ENCODE peak calls at places on chromosomes 5 and 9, in eight cellular contexts. K, H, F, M, L, R, V and X are unnamed samples.

GRCh38 chr5:116942622-116943021 is 368.0 kb upstream of the SEMA6A start:
- DNase-seq in K (no peak), H (no peak), F (no peak), M (peak; percentile 22), L (no peak), R (no peak), V (no peak), X (no peak)

GRCh38 chr9:110072597-110073355 is 135.2 kb downstream of the C9orf152 start:
- DNase-seq in K (no peak), H (no peak), F (no peak), M (peak; percentile 55), L (no peak), R (no peak), V (no peak), X (no peak)

GRCh38 chr5:83567741-83568530 is 96.4 kb downstream of the VCAN start:
- DNase-seq in K (no peak), H (peak; percentile 16), F (no peak), M (peak; percentile 69), L (peak; percentile 81), R (no peak), V (no peak), X (no peak)

GRCh38 chr5:134053314-134053839 is 48.6 kb upstream of the VDAC1 start:
- DNase-seq in K (no peak), H (no peak), F (no peak), M (no peak), L (no peak), R (no peak), V (no peak), X (no peak)

GRCh38 chr9:137550958-137551655 is 572 bp upstream of the MRPL41 start:
- DNase-seq in K (no peak), H (no peak), F (peak; percentile 91), M (no peak), L (no peak), R (peak; percentile 44), V (no peak), X (peak; percentile 36)

GRCh38 chr5:138636401-138636944 is 61.3 kb upstream of the HSPA9 start:
- DNase-seq in K (no peak), H (no peak), F (no peak), M (peak; percentile 9), L (no peak), R (no peak), V (no peak), X (no peak)

GRCh38 chr9:31394040-31394473 is 990.4 kb upstream of the ACO1 start:
- DNase-seq in K (no peak), H (no peak), F (no peak), M (peak; percentile 77), L (no peak), R (no peak), V (no peak), X (no peak)

GRCh38 chr5:37886207-37886905 is 46.5 kb upstream of the GDNF start:
- DNase-seq in K (no peak), H (no peak), F (no peak), M (no peak), L (no peak), R (no peak), V (no peak), X (no peak)

GRCh38 chr5:71782393-71782770 is 63.3 kb downstream of the CARTPT start:
- DNase-seq in K (no peak), H (no peak), F (no peak), M (no peak), L (no peak), R (no peak), V (no peak), X (no peak)
- H3K4me3 ChIP-seq in K (no peak overlapping the region), H (no peak overlapping the region), F (no peak overlapping the region), M (no peak overlapping the region), L (no peak overlapping the region), R (no peak overlapping the region), V (no peak overlapping the region), X (no peak overlapping the region)

GRCh38 chr5:179802950-179803562 is 3.6 kb downstream of the MGAT4B start:
- DNase-seq in K (no peak), H (no peak), F (no peak), M (no peak), L (no peak), R (no peak), V (peak; percentile 18), X (no peak)

GRCh38 chr5:179804599-179804947 is 2.1 kb downstream of the MGAT4B start:
- DNase-seq in K (no peak), H (no peak), F (no peak), M (no peak), L (no peak), R (no peak), V (no peak), X (no peak)

GRCh38 chr5:179802207-179802883 is 4.3 kb downstream of the MGAT4B start:
- DNase-seq in K (no peak), H (no peak), F (no peak), M (peak; percentile 66), L (no peak), R (peak; percentile 15), V (peak; percentile 31), X (no peak)

GRCh38 chr5:179805070-179805528 is 1.6 kb downstream of the MGAT4B start:
- DNase-seq in K (peak; percentile 67), H (no peak), F (no peak), M (no peak), L (no peak), R (peak; percentile 14), V (peak; percentile 35), X (no peak)

GRCh38 chr5:179803651-179804598 is 2.7 kb downstream of the MGAT4B start:
- DNase-seq in K (no peak), H (no peak), F (peak; percentile 47), M (no peak), L (peak; percentile 48), R (no peak), V (peak; percentile 21), X (no peak)
- H3K4me3 ChIP-seq in K (no peak overlapping the region), H (no peak overlapping the region), F (peak overlapping the region; percentile 2), M (no peak overlapping the region), L (peak overlapping the region; percentile 22), R (no peak overlapping the region), V (no peak overlapping the region), X (no peak overlapping the region)

GRCh38 chr5:174424219-174425053 is 299.9 kb upstream of the MSX2 start:
- DNase-seq in K (no peak), H (no peak), F (no peak), M (no peak), L (no peak), R (no peak), V (no peak), X (no peak)

GRCh38 chr5:174426851-174427250 is 297.5 kb upstream of the MSX2 start:
- DNase-seq in K (no peak), H (no peak), F (no peak), M (no peak), L (no peak), R (no peak), V (no peak), X (no peak)

GRCh38 chr5:174425964-174426290 is 298.5 kb upstream of the MSX2 start:
- DNase-seq in K (no peak), H (no peak), F (no peak), M (no peak), L (no peak), R (no peak), V (no peak), X (no peak)

GRCh38 chr5:174426388-174426787 is 298.0 kb upstream of the MSX2 start:
- DNase-seq in K (no peak), H (no peak), F (no peak), M (no peak), L (no peak), R (no peak), V (no peak), X (no peak)

DNA sequence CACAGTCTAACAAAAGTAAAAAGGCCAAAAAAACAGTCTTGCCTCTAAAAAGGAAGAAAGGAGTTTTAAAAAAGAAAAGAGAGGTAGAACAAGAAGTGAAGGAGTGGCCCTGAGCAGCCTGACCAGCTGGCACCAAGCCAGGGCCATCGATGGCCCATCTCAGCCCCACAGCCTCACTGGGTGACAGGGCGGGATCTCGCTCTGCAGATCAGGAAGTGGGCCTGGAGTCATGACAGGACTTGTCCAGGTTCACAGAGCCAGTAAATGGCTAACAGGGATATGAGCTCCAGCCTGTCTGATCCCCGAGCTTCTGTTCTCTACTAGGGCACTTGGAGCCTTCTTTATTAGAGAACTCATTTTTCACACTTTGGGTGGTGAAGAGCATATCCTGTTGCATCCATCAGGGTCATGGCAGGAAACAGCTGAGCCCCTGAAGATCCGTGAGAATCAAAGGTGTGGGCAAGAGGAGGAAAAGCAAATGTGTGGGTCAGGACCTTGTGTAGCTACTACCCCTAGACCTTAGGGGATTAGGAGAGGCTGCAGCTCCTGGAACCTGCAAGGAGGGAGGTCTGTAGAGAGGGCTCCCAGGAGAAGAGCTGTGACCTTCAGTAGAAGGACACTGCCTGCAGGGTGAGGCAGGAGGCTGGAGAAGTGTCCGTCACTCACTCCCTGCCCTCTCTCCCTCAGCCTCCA is 299.0 kb upstream of the MSX2 start:
- DNase-seq in K (no peak), H (no peak), F (no peak), M (peak; percentile 60), L (no peak), R (no peak), V (no peak), X (peak; percentile 74)
- H3K4me3 ChIP-seq in K (no peak overlapping the region), H (no peak overlapping the region), F (no peak overlapping the region), M (no peak overlapping the region), L (no peak overlapping the region), R (no peak overlapping the region), V (no peak overlapping the region), X (no peak overlapping the region)

GRCh38 chr5:6732634-6733410 is 19.6 kb downstream of the TENT4A start:
- DNase-seq in K (peak; percentile 72), H (no peak), F (no peak), M (peak; percentile 82), L (peak; percentile 70), R (no peak), V (no peak), X (no peak)

GRCh38 chr5:6730807-6731206 is 17.6 kb downstream of the TENT4A start:
- DNase-seq in K (no peak), H (no peak), F (no peak), M (no peak), L (no peak), R (no peak), V (no peak), X (no peak)

GRCh38 chr5:6730407-6730806 is 17.2 kb downstream of the TENT4A start:
- DNase-seq in K (peak; percentile 28), H (no peak), F (no peak), M (no peak), L (no peak), R (no peak), V (no peak), X (no peak)

GRCh38 chr5:6733411-6734242 is 20.4 kb downstream of the TENT4A start:
- DNase-seq in K (no peak), H (no peak), F (no peak), M (no peak), L (no peak), R (no peak), V (no peak), X (no peak)

DNA sequence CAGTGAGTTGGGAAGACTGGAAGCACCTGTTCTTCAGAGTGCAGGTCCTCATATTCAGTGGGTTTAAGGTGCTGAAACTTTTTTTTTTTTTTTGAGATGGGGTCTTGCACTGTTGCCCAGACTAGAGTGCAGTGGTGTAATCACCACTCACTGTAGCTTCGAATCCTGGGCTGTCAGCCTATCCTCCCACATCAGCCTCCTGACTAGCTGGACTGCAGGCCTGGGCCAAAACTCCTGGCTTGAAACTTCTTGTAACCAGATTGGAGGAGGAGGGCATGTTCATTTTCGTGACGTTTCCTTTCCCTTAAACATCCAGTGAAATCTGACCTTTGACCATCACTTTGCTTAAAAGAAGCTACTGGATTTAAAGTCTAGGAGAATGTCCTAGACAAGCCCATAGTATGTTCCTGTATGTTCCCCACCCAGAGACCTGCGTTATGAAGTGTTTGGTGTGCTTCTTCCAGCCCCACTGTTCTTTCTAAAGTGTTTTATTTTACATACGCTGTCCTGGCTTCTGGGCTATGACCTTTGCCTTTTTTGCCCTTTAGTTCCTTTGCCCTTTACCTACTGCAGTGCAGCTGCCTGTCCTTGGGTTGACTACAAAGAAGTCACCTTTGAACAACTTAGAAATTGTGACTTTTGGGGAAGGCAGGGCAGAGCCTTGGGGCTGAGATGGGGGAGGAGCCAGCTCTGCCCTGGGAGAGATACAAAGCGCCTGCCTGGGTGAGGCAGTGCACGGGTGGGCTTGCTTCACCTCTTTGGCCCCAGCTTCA is 18.4 kb downstream of the TENT4A start:
- DNase-seq in K (no peak), H (no peak), F (no peak), M (no peak), L (no peak), R (no peak), V (no peak), X (no peak)
- H3K4me3 ChIP-seq in K (no peak overlapping the region), H (no peak overlapping the region), F (no peak overlapping the region), M (no peak overlapping the region), L (no peak overlapping the region), R (no peak overlapping the region), V (no peak overlapping the region), X (no peak overlapping the region)